ENCODE peak calls at places on chromosome 12, in eight cellular contexts. U is right lobe of liver, S is heart right ventricle, L is esophagus squamous epithelium, Q is small intestine, G is H9, E is left lung, C is sigmoid colon. K is an unnamed sample.

GRCh38 chr12:112938751-112939150 is 477 bp downstream of the OAS3 start:
- DNase-seq in U (no peak), S (no peak), L (no peak), Q (no peak), G (no peak), E (no peak), C (no peak), K (no peak)

GRCh38 chr12:68451261-68452091 is 119.3 kb upstream of the MDM1 start:
- DNase-seq in U (no peak), S (peak; percentile 19), L (no peak), Q (peak; percentile 24), G (no peak), E (peak; percentile 36), C (peak; percentile 76), K (peak; percentile 15)

GRCh38 chr12:90543393-90543792 is 411.6 kb downstream of the CCER1 start:
- DNase-seq in U (no peak), S (no peak), L (no peak), Q (no peak), G (no peak), E (no peak), C (no peak), K (no peak)

GRCh38 chr12:120457133-120457532 is 10.9 kb downstream of the GATC start:
- DNase-seq in U (no peak), S (no peak), L (no peak), Q (no peak), G (peak; percentile 65), E (no peak), C (no peak), K (no peak)

GRCh38 chr12:78340406-78340805 is 509.7 kb downstream of the NAV3 start:
- DNase-seq in U (no peak), S (no peak), L (no peak), Q (no peak), G (no peak), E (no peak), C (no peak), K (no peak)

GRCh38 chr12:53288322-53288721 is 7.0 kb upstream of the PFDN5 start:
- DNase-seq in U (no peak), S (no peak), L (no peak), Q (no peak), G (no peak), E (no peak), C (no peak), K (no peak)

GRCh38 chr12:124506145-124506831 is 61.1 kb downstream of the NCOR2 start:
- DNase-seq in U (peak; percentile 74), S (peak; percentile 86), L (peak; percentile 25), Q (peak; percentile 27), G (peak; percentile 52), E (peak; percentile 85), C (peak; percentile 93), K (peak; percentile 86)

GRCh38 chr12:53051058-53051880 is 1.4 kb downstream of the TNS2 start:
- DNase-seq in U (peak; percentile 92), S (peak; percentile 75), L (no peak), Q (peak; percentile 33), G (no peak), E (peak; percentile 79), C (peak; percentile 95), K (peak; percentile 83)

GRCh38 chr12:132325733-132326130 is 3.7 kb downstream of the GALNT9 start:
- DNase-seq in U (no peak), S (no peak), L (no peak), Q (no peak), G (no peak), E (no peak), C (no peak), K (no peak)

GRCh38 chr12:132324841-132325732 is 4.3 kb downstream of the GALNT9 start:
- DNase-seq in U (no peak), S (no peak), L (no peak), Q (no peak), G (no peak), E (no peak), C (no peak), K (no peak)

GRCh38 chr12:132327351-132328171 is 1.8 kb downstream of the GALNT9 start:
- DNase-seq in U (no peak), S (no peak), L (no peak), Q (no peak), G (no peak), E (peak; percentile 40), C (peak; percentile 95), K (no peak)

GRCh38 chr12:132328282-132329029 is 933 bp downstream of the GALNT9 start:
- DNase-seq in U (no peak), S (no peak), L (no peak), Q (no peak), G (no peak), E (no peak), C (no peak), K (no peak)

DNA sequence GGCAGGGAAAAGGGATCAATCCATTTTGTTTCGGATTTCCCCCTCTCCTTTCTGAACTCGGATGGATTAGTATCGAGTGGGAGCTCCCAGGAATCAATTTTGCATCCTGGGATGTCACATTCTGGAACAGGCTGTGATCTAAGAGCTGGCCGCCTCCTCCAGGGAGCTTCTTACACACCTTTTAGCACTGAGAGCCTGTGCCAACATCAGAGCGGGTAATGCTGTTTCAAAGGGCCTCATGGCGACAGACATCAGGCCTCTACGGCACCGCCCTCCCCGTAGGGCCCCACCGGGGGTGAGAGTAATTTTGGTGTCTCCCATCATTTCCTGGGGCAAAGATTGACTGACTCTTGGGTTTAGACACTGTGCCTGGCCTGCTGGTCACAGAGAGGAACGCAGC is 2.7 kb downstream of the GALNT9 start:
- DNase-seq in U (no peak), S (no peak), L (no peak), Q (no peak), G (no peak), E (no peak), C (no peak), K (no peak)
- H3K4me1 ChIP-seq in U (no peaks in the 10 kb centered on the region), S (peaks cover 13% of the 10 kb centered on the region), L (peaks cover 12% of the 10 kb centered on the region), Q (no peaks in the 10 kb centered on the region), G (no peaks in the 10 kb centered on the region), E (peaks cover 5% of the 10 kb centered on the region), C (peaks cover 62% of the 10 kb centered on the region), K (peaks cover 18% of the 10 kb centered on the region)

GRCh38 chr12:104336115-104336514 is 32.6 kb downstream of the EID3 start:
- DNase-seq in U (no peak), S (no peak), L (no peak), Q (no peak), G (no peak), E (no peak), C (no peak), K (no peak)

GRCh38 chr12:104340177-104340576 is 36.6 kb downstream of the EID3 start:
- DNase-seq in U (no peak), S (no peak), L (no peak), Q (no peak), G (no peak), E (no peak), C (no peak), K (no peak)

GRCh38 chr12:104334581-104334980 is 31.0 kb downstream of the EID3 start:
- DNase-seq in U (no peak), S (no peak), L (no peak), Q (no peak), G (no peak), E (no peak), C (no peak), K (no peak)

GRCh38 chr12:104339663-104340062 is 36.1 kb downstream of the EID3 start:
- DNase-seq in U (no peak), S (no peak), L (no peak), Q (no peak), G (no peak), E (no peak), C (no peak), K (no peak)

DNA sequence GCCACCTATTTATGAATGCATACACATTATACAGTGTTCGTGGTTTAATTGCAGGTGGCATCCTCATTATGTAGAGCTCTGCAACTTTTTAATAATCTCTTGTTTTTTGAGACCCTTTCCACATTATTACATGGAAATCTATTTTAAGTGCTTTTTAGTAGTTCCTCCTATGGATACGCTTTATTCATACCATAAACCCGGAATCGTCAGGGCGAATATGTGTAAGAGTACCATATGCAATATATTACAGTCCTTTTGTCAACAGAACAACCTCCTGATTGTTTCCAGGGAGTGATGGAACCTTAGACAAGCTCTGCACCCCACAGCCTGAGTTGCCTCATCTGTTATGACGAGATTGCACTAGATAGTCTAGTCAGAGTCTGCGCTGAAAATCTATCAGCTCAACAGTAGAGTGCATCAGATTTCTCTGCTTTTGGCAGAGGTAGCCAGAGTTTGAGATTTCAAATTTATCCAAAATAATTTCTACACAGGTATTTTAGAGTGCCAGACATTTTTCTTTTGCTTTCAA is 33.6 kb downstream of the EID3 start:
- DNase-seq in U (no peak), S (no peak), L (no peak), Q (no peak), G (no peak), E (no peak), C (no peak), K (no peak)
- H3K4me1 ChIP-seq in U (no peaks in the 10 kb centered on the region), S (peaks cover 5% of the 10 kb centered on the region), L (peaks cover 4% of the 10 kb centered on the region), Q (no peaks in the 10 kb centered on the region), G (no peaks in the 10 kb centered on the region), E (no peaks in the 10 kb centered on the region), C (peaks cover 24% of the 10 kb centered on the region), K (peaks cover 25% of the 10 kb centered on the region)

DNA sequence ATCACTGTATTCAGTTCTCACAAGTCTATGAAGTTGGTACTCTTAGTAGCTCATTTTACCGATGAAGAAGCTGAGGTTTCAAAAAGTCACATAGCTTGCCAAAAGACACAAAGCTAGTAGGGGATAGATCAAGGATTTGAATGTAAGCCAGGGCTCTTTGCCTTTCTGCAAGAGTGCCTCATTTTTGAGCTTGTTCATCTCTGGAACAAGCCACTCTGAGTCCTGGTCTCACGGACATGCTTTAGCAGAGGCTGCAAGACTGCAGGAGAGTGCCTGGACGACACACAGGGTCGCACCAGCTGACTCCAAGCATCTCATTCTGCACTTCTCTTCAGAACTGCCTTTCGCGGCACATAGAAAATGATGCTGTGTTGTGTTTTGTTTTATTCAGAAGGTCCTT is 3.7 kb downstream of the NUAK1 start:
- DNase-seq in U (no peak), S (no peak), L (no peak), Q (no peak), G (no peak), E (no peak), C (no peak), K (no peak)
- H3K4me1 ChIP-seq in U (peaks cover 38% of the 10 kb centered on the region), S (peaks cover 54% of the 10 kb centered on the region), L (peaks cover 39% of the 10 kb centered on the region), Q (no peaks in the 10 kb centered on the region), G (peaks cover 23% of the 10 kb centered on the region), E (peaks cover 14% of the 10 kb centered on the region), C (peaks cover 30% of the 10 kb centered on the region), K (peaks cover 93% of the 10 kb centered on the region)

GRCh38 chr12:105931104-105931503 is 207.7 kb downstream of the NUAK1 start:
- DNase-seq in U (no peak), S (no peak), L (no peak), Q (no peak), G (no peak), E (no peak), C (no peak), K (no peak)

GRCh38 chr12:105933671-105934665 is 204.8 kb downstream of the NUAK1 start:
- DNase-seq in U (no peak), S (peak; percentile 12), L (no peak), Q (no peak), G (no peak), E (no peak), C (peak; percentile 75), K (no peak)

GRCh38 chr12:105930612-105931011 is 208.1 kb downstream of the NUAK1 start:
- DNase-seq in U (no peak), S (no peak), L (no peak), Q (no peak), G (no peak), E (no peak), C (no peak), K (no peak)

GRCh38 chr12:105935106-105935505 is 203.6 kb downstream of the NUAK1 start:
- DNase-seq in U (no peak), S (no peak), L (no peak), Q (no peak), G (no peak), E (no peak), C (no peak), K (no peak)

DNA sequence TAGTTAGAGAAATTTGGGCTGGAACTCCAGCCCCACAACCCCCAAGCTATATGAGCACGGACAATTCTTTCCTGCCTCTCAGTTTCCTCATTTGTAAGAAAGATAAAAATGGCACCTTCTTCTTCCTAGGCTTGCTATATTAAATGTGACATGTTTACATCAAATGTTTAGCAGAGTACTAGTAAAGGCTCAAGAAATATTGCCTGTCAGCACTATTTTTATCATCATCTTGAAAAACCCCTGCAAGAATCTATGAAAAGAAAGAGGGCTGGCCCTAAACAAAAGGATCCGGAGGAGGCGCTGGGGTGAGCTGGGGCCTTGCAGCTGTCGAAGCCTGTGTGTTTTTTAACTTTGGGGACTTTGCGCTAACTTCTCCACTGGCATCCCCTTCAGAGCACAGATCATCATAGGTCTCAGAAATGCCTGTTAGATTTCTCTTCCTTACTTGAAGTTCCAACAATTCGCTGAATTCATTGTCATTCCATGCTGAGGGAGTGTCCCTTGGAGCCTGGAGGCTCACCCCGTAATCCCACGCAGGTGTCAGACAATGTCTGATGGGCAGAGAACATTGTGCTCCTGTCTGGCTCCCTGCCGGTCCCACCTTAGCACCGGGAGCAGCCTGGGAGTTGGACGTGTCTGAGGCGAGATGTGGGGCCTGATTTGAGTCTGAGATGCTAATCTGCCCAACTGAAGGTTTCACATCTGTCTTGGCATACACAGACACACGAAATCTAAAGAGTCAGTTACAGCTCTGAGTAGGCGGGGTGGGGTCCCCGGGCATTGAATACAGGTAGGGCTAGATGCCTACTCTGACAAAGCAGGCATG is 206.8 kb downstream of the NUAK1 start:
- DNase-seq in U (no peak), S (no peak), L (no peak), Q (no peak), G (no peak), E (no peak), C (no peak), K (no peak)
- H3K4me1 ChIP-seq in U (no peaks in the 10 kb centered on the region), S (peaks cover 16% of the 10 kb centered on the region), L (peaks cover 4% of the 10 kb centered on the region), Q (no peaks in the 10 kb centered on the region), G (peaks cover 3% of the 10 kb centered on the region), E (no peaks in the 10 kb centered on the region), C (no peaks in the 10 kb centered on the region), K (peaks cover 20% of the 10 kb centered on the region)

K was measured in left ventricle myocardium inferior.